ENCODE peak calls at places on chromosomes 7 and 10, in six cellular contexts. One of them, this sample, is unnamed.

GRCh38 chr7:39404910-39405309 is 161.3 kb upstream of the YAE1 start:
- DNase-seq in GM12865: no peak
- DNase-seq in fibroblast of pulmonary artery: no peak
- DNase-seq in upper lobe of left lung: no peak
- DNase-seq in fibroblast of villous mesenchyme: no peak
- DNase-seq in astrocyte of the spinal cord: no peak
- DNase-seq in this sample: no peak

GRCh38 chr7:154965014-154965413 is 37.9 kb downstream of the PAXIP1 start:
- DNase-seq in GM12865: no peak
- DNase-seq in fibroblast of pulmonary artery: no peak
- DNase-seq in upper lobe of left lung: no peak
- DNase-seq in fibroblast of villous mesenchyme: no peak
- DNase-seq in astrocyte of the spinal cord: peak
- DNase-seq in this sample: no peak

GRCh38 chr10:89476676-89477075 is 58.7 kb downstream of the SLC16A12 start:
- DNase-seq in GM12865: no peak
- DNase-seq in fibroblast of pulmonary artery: no peak
- DNase-seq in upper lobe of left lung: peak
- DNase-seq in fibroblast of villous mesenchyme: no peak
- DNase-seq in astrocyte of the spinal cord: peak
- DNase-seq in this sample: no peak

GRCh38 chr7:153027210-153027609 is 267.7 kb downstream of the ACTR3B start:
- DNase-seq in GM12865: no peak
- DNase-seq in fibroblast of pulmonary artery: no peak
- DNase-seq in upper lobe of left lung: no peak
- DNase-seq in fibroblast of villous mesenchyme: no peak
- DNase-seq in astrocyte of the spinal cord: no peak
- DNase-seq in this sample: no peak

GRCh38 chr7:107564553-107565298 is 955 bp downstream of the DUS4L start:
- DNase-seq in GM12865: no peak
- DNase-seq in fibroblast of pulmonary artery: peak
- DNase-seq in upper lobe of left lung: no peak
- DNase-seq in fibroblast of villous mesenchyme: peak
- DNase-seq in astrocyte of the spinal cord: peak
- DNase-seq in this sample: peak

GRCh38 chr7:132877578-132877977 is 204.3 kb downstream of the CHCHD3 start:
- DNase-seq in GM12865: no peak
- DNase-seq in fibroblast of pulmonary artery: no peak
- DNase-seq in upper lobe of left lung: no peak
- DNase-seq in fibroblast of villous mesenchyme: no peak
- DNase-seq in astrocyte of the spinal cord: no peak
- DNase-seq in this sample: no peak

GRCh38 chr10:102593074-102593803 is 51.0 kb upstream of the TRIM8 start:
- DNase-seq in GM12865: no peak
- DNase-seq in fibroblast of pulmonary artery: no peak
- DNase-seq in upper lobe of left lung: no peak
- DNase-seq in fibroblast of villous mesenchyme: peak
- DNase-seq in astrocyte of the spinal cord: peak
- DNase-seq in this sample: peak

GRCh38 chr7:158707610-158708009 is 3.0 kb upstream of the NCAPG2 start:
- DNase-seq in GM12865: no peak
- DNase-seq in fibroblast of pulmonary artery: no peak
- DNase-seq in upper lobe of left lung: no peak
- DNase-seq in fibroblast of villous mesenchyme: no peak
- DNase-seq in astrocyte of the spinal cord: no peak
- DNase-seq in this sample: no peak

GRCh38 chr7:26620352-26620751 is 244.0 kb downstream of the SKAP2 start:
- DNase-seq in GM12865: no peak
- DNase-seq in fibroblast of pulmonary artery: no peak
- DNase-seq in upper lobe of left lung: no peak
- DNase-seq in fibroblast of villous mesenchyme: no peak
- DNase-seq in astrocyte of the spinal cord: peak
- DNase-seq in this sample: no peak

GRCh38 chr10:45470098-45471012 is 96.3 kb downstream of the ALOX5 start:
- DNase-seq in GM12865: peak
- DNase-seq in fibroblast of pulmonary artery: peak
- DNase-seq in upper lobe of left lung: no peak
- DNase-seq in fibroblast of villous mesenchyme: peak
- DNase-seq in astrocyte of the spinal cord: peak
- DNase-seq in this sample: no peak

GRCh38 chr7:25216837-25217236 is 11.4 kb downstream of the NPVF start:
- DNase-seq in GM12865: peak
- DNase-seq in fibroblast of pulmonary artery: peak
- DNase-seq in upper lobe of left lung: no peak
- DNase-seq in fibroblast of villous mesenchyme: peak
- DNase-seq in astrocyte of the spinal cord: peak
- DNase-seq in this sample: peak

GRCh38 chr7:75623390-75624133 is 115.2 kb downstream of the HIP1 start:
- DNase-seq in GM12865: no peak
- DNase-seq in fibroblast of pulmonary artery: peak
- DNase-seq in upper lobe of left lung: peak
- DNase-seq in fibroblast of villous mesenchyme: peak
- DNase-seq in astrocyte of the spinal cord: no peak
- DNase-seq in this sample: no peak

GRCh38 chr7:133978502-133979295 is 148.4 kb upstream of the LRGUK start:
- DNase-seq in GM12865: no peak
- DNase-seq in fibroblast of pulmonary artery: no peak
- DNase-seq in upper lobe of left lung: no peak
- DNase-seq in fibroblast of villous mesenchyme: no peak
- DNase-seq in astrocyte of the spinal cord: no peak
- DNase-seq in this sample: no peak

GRCh38 chr10:33412261-33413092 is 78.0 kb upstream of the NRP1 start:
- DNase-seq in GM12865: no peak
- DNase-seq in fibroblast of pulmonary artery: peak
- DNase-seq in upper lobe of left lung: peak
- DNase-seq in fibroblast of villous mesenchyme: peak
- DNase-seq in astrocyte of the spinal cord: peak
- DNase-seq in this sample: peak

GRCh38 chr10:124671486-124672075 is 72.6 kb downstream of the FAM53B start:
- DNase-seq in GM12865: no peak
- DNase-seq in fibroblast of pulmonary artery: peak
- DNase-seq in upper lobe of left lung: peak
- DNase-seq in fibroblast of villous mesenchyme: peak
- DNase-seq in astrocyte of the spinal cord: no peak
- DNase-seq in this sample: peak
- TF ChIP-seq CTCF in GM12865: no peak
- TF ChIP-seq CTCF in fibroblast of pulmonary artery: no peak
- TF ChIP-seq CTCF in upper lobe of left lung: peak
- TF ChIP-seq CTCF in fibroblast of villous mesenchyme: peak
- TF ChIP-seq CTCF in astrocyte of the spinal cord: no peak
- TF ChIP-seq CTCF in this sample: no peak

GRCh38 chr7:1228535-1229333 is 3.9 kb upstream of the UNCX start:
- DNase-seq in GM12865: no peak
- DNase-seq in fibroblast of pulmonary artery: no peak
- DNase-seq in upper lobe of left lung: no peak
- DNase-seq in fibroblast of villous mesenchyme: no peak
- DNase-seq in astrocyte of the spinal cord: no peak
- DNase-seq in this sample: no peak

GRCh38 chr7:1226155-1226901 is 6.3 kb upstream of the UNCX start:
- DNase-seq in GM12865: no peak
- DNase-seq in fibroblast of pulmonary artery: no peak
- DNase-seq in upper lobe of left lung: no peak
- DNase-seq in fibroblast of villous mesenchyme: no peak
- DNase-seq in astrocyte of the spinal cord: no peak
- DNase-seq in this sample: no peak

GRCh38 chr7:1225462-1226154 is 7.1 kb upstream of the UNCX start:
- DNase-seq in GM12865: no peak
- DNase-seq in fibroblast of pulmonary artery: peak
- DNase-seq in upper lobe of left lung: no peak
- DNase-seq in fibroblast of villous mesenchyme: peak
- DNase-seq in astrocyte of the spinal cord: no peak
- DNase-seq in this sample: no peak

GRCh38 chr7:1227814-1228534 is 4.7 kb upstream of the UNCX start:
- DNase-seq in GM12865: no peak
- DNase-seq in fibroblast of pulmonary artery: no peak
- DNase-seq in upper lobe of left lung: no peak
- DNase-seq in fibroblast of villous mesenchyme: no peak
- DNase-seq in astrocyte of the spinal cord: no peak
- DNase-seq in this sample: no peak

GRCh38 chr7:1227071-1227804 is 5.4 kb upstream of the UNCX start:
- DNase-seq in GM12865: no peak
- DNase-seq in fibroblast of pulmonary artery: no peak
- DNase-seq in upper lobe of left lung: no peak
- DNase-seq in fibroblast of villous mesenchyme: no peak
- DNase-seq in astrocyte of the spinal cord: no peak
- DNase-seq in this sample: no peak
- H3K4me3 ChIP-seq in GM12865: no peak
- H3K4me3 ChIP-seq in fibroblast of pulmonary artery: no peak
- H3K4me3 ChIP-seq in upper lobe of left lung: no peak
- H3K4me3 ChIP-seq in fibroblast of villous mesenchyme: no peak
- H3K4me3 ChIP-seq in astrocyte of the spinal cord: no peak
- H3K4me3 ChIP-seq in this sample: no peak

GRCh38 chr7:116534790-116535189 is 10.0 kb downstream of the CAV1 start:
- DNase-seq in GM12865: no peak
- DNase-seq in fibroblast of pulmonary artery: peak
- DNase-seq in upper lobe of left lung: peak
- DNase-seq in fibroblast of villous mesenchyme: peak
- DNase-seq in astrocyte of the spinal cord: no peak
- DNase-seq in this sample: peak

GRCh38 chr7:116539879-116540278 is 15.0 kb downstream of the CAV1 start:
- DNase-seq in GM12865: no peak
- DNase-seq in fibroblast of pulmonary artery: no peak
- DNase-seq in upper lobe of left lung: no peak
- DNase-seq in fibroblast of villous mesenchyme: no peak
- DNase-seq in astrocyte of the spinal cord: no peak
- DNase-seq in this sample: no peak

GRCh38 chr7:116538138-116538537 is 13.3 kb downstream of the CAV1 start:
- DNase-seq in GM12865: no peak
- DNase-seq in fibroblast of pulmonary artery: no peak
- DNase-seq in upper lobe of left lung: no peak
- DNase-seq in fibroblast of villous mesenchyme: no peak
- DNase-seq in astrocyte of the spinal cord: no peak
- DNase-seq in this sample: no peak

GRCh38 chr7:116532102-116532501 is 7.3 kb downstream of the CAV1 start:
- DNase-seq in GM12865: no peak
- DNase-seq in fibroblast of pulmonary artery: no peak
- DNase-seq in upper lobe of left lung: no peak
- DNase-seq in fibroblast of villous mesenchyme: no peak
- DNase-seq in astrocyte of the spinal cord: no peak
- DNase-seq in this sample: no peak

GRCh38 chr7:116535416-116535815 is 10.6 kb downstream of the CAV1 start:
- DNase-seq in GM12865: no peak
- DNase-seq in fibroblast of pulmonary artery: no peak
- DNase-seq in upper lobe of left lung: no peak
- DNase-seq in fibroblast of villous mesenchyme: no peak
- DNase-seq in astrocyte of the spinal cord: no peak
- DNase-seq in this sample: no peak
- TF ChIP-seq CTCF in GM12865: no peak
- TF ChIP-seq CTCF in fibroblast of pulmonary artery: no peak
- TF ChIP-seq CTCF in upper lobe of left lung: no peak
- TF ChIP-seq CTCF in fibroblast of villous mesenchyme: no peak
- TF ChIP-seq CTCF in astrocyte of the spinal cord: no peak
- TF ChIP-seq CTCF in this sample: no peak

GRCh38 chr10:93437000-93437945 is 44.9 kb downstream of the MYOF start:
- DNase-seq in GM12865: no peak
- DNase-seq in fibroblast of pulmonary artery: peak
- DNase-seq in upper lobe of left lung: peak
- DNase-seq in fibroblast of villous mesenchyme: peak
- DNase-seq in astrocyte of the spinal cord: peak
- DNase-seq in this sample: peak
- H3K4me3 ChIP-seq in GM12865: no peak
- H3K4me3 ChIP-seq in fibroblast of pulmonary artery: peak
- H3K4me3 ChIP-seq in upper lobe of left lung: no peak
- H3K4me3 ChIP-seq in fibroblast of villous mesenchyme: peak
- H3K4me3 ChIP-seq in astrocyte of the spinal cord: no peak
- H3K4me3 ChIP-seq in this sample: peak

GRCh38 chr7:13279854-13280435 is 592.5 kb downstream of the ARL4A start:
- DNase-seq in GM12865: peak
- DNase-seq in fibroblast of pulmonary artery: peak
- DNase-seq in upper lobe of left lung: no peak
- DNase-seq in fibroblast of villous mesenchyme: peak
- DNase-seq in astrocyte of the spinal cord: peak
- DNase-seq in this sample: peak

GRCh38 chr7:13278020-13278419 is 590.6 kb downstream of the ARL4A start:
- DNase-seq in GM12865: no peak
- DNase-seq in fibroblast of pulmonary artery: no peak
- DNase-seq in upper lobe of left lung: no peak
- DNase-seq in fibroblast of villous mesenchyme: peak
- DNase-seq in astrocyte of the spinal cord: no peak
- DNase-seq in this sample: no peak

GRCh38 chr7:13282377-13282980 is 595.0 kb downstream of the ARL4A start:
- DNase-seq in GM12865: no peak
- DNase-seq in fibroblast of pulmonary artery: peak
- DNase-seq in upper lobe of left lung: no peak
- DNase-seq in fibroblast of villous mesenchyme: peak
- DNase-seq in astrocyte of the spinal cord: peak
- DNase-seq in this sample: peak

GRCh38 chr7:13276977-13277376 is 589.5 kb downstream of the ARL4A start:
- DNase-seq in GM12865: no peak
- DNase-seq in fibroblast of pulmonary artery: peak
- DNase-seq in upper lobe of left lung: no peak
- DNase-seq in fibroblast of villous mesenchyme: no peak
- DNase-seq in astrocyte of the spinal cord: peak
- DNase-seq in this sample: peak
- TF ChIP-seq CTCF in GM12865: no peak
- TF ChIP-seq CTCF in fibroblast of pulmonary artery: peak
- TF ChIP-seq CTCF in upper lobe of left lung: no peak
- TF ChIP-seq CTCF in fibroblast of villous mesenchyme: peak
- TF ChIP-seq CTCF in astrocyte of the spinal cord: peak
- TF ChIP-seq CTCF in this sample: peak